ENCODE peak calls at places on chromosomes 13 and 19, in nine cellular contexts. E, H, P, S, G, B, D, O and L are unnamed samples. For H3K36me3, the result is how much of the 10 kb centered on the place peaks cover.

GRCh38 chr13:57820924-57821323 is 189.4 kb downstream of the PCDH17 start:
- DNase-seq in E (no peak), H (no peak), P (no peak), S (no peak), G (no peak), B (no peak), D (no peak), O (no peak), L (no peak)

GRCh38 chr13:25886438-25887214 is 165.2 kb downstream of the SHISA2 start:
- DNase-seq in E (peak), H (peak), P (no peak), S (no peak), G (no peak), B (no peak), D (no peak), O (no peak), L (no peak)

GRCh38 chr13:58855283-58855682 is 1223.7 kb downstream of the PCDH17 start:
- DNase-seq in E (peak), H (peak), P (no peak), S (no peak), G (no peak), B (no peak), D (no peak), O (no peak), L (no peak)

GRCh38 chr13:99155821-99156220 is 44.8 kb upstream of the UBAC2 start:
- DNase-seq in E (no peak), H (no peak), P (no peak), S (no peak), G (no peak), B (no peak), D (no peak), O (no peak), L (no peak)

GRCh38 chr13:73177911-73178565 is 119.2 kb downstream of the KLF5 start:
- DNase-seq in E (no peak), H (no peak), P (no peak), S (no peak), G (no peak), B (no peak), D (no peak), O (no peak), L (no peak)

GRCh38 chr19:50214699-50215543 is 11.5 kb downstream of the MYH14 start:
- DNase-seq in E (no peak), H (no peak), P (no peak), S (peak), G (no peak), B (no peak), D (no peak), O (no peak), L (no peak)

GRCh38 chr13:33845572-33846305 is 27.8 kb downstream of the RFC3 start:
- DNase-seq in E (no peak), H (no peak), P (no peak), S (no peak), G (no peak), B (no peak), D (no peak), O (no peak), L (no peak)

GRCh38 chr13:25046985-25047660 is 48.8 kb upstream of the PABPC3 start:
- DNase-seq in E (peak), H (peak), P (peak), S (no peak), G (no peak), B (no peak), D (no peak), O (no peak), L (no peak)

GRCh38 chr19:3324405-3324856 is 42.0 kb upstream of the NFIC start:
- DNase-seq in E (no peak), H (peak), P (peak), S (peak), G (no peak), B (peak), D (no peak), O (no peak), L (peak)

GRCh38 chr13:28684257-28684656 is 25.3 kb downstream of the POMP start:
- DNase-seq in E (no peak), H (no peak), P (no peak), S (no peak), G (no peak), B (no peak), D (no peak), O (no peak), L (no peak)

GRCh38 chr13:94607939-94608338 is 6.3 kb downstream of the GPR180 start:
- DNase-seq in E (no peak), H (no peak), P (no peak), S (no peak), G (no peak), B (no peak), D (no peak), O (no peak), L (no peak)

GRCh38 chr13:39600766-39601165 is 2.2 kb downstream of the LHFPL6 start:
- DNase-seq in E (no peak), H (peak), P (no peak), S (no peak), G (peak), B (peak), D (no peak), O (peak), L (no peak)

GRCh38 chr19:31502536-31503170 is 153.4 kb upstream of the TSHZ3 start:
- DNase-seq in E (no peak), H (no peak), P (no peak), S (no peak), G (no peak), B (no peak), D (no peak), O (no peak), L (no peak)

GRCh38 chr19:10876459-10877240 is 5.3 kb downstream of the CARM1 start:
- DNase-seq in E (no peak), H (no peak), P (no peak), S (no peak), G (peak), B (peak), D (no peak), O (peak), L (no peak)

GRCh38 chr13:109485136-109485794 is 301.1 kb downstream of the IRS2 start:
- DNase-seq in E (no peak), H (no peak), P (no peak), S (no peak), G (no peak), B (no peak), D (no peak), O (no peak), L (no peak)

GRCh38 chr13:40895207-40895606 is 105.8 kb downstream of the SLC25A15 start:
- DNase-seq in E (no peak), H (no peak), P (no peak), S (no peak), G (no peak), B (no peak), D (no peak), O (no peak), L (no peak)

GRCh38 chr19:32458500-32459123 is 53.0 kb downstream of the DPY19L3 start:
- DNase-seq in E (no peak), H (peak), P (no peak), S (no peak), G (no peak), B (no peak), D (no peak), O (no peak), L (no peak)

GRCh38 chr19:10669246-10669645 is 15.1 kb downstream of the ILF3 start:
- DNase-seq in E (no peak), H (no peak), P (no peak), S (no peak), G (no peak), B (no peak), D (no peak), O (no peak), L (no peak)

GRCh38 chr13:114275309-114275708 is 6.1 kb upstream of the UPF3A start:
- DNase-seq in E (no peak), H (no peak), P (no peak), S (no peak), G (no peak), B (no peak), D (no peak), O (no peak), L (no peak)

GRCh38 chr19:9128171-9128570 is 1.4 kb upstream of the OR7G3 start:
- DNase-seq in E (no peak), H (peak), P (no peak), S (no peak), G (no peak), B (no peak), D (no peak), O (no peak), L (no peak)

GRCh38 chr19:45498411-45499195 is at the start of gene PPM1N:
- DNase-seq in E (no peak), H (no peak), P (peak), S (no peak), G (no peak), B (no peak), D (no peak), O (peak), L (peak)
- TF ChIP-seq CTCF in E (no peak), H (no peak), P (no peak), S (no peak), G (no peak), B (no peak), D (no peak), O (no peak), L (peak)

DNA sequence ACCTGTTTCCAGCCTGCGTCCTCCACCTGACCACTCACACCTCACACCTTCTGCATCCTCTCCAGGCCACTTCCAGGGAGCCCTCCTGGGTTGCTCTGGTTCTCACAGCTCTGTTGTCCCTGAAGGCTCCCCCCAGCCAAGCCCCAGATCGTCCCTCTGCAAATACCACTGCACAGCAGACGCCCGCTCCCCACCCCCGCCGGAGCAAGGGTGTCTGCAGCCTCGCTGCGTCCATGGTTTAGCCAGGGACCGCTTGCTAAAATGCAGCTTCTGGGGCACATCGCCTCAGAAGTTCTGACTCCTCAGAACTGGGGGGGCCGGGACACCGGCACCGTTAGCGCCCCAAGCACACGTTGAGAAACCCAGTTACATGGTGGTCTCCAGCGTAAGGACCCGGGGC is 983 bp downstream of the LINGO3 start:
- DNase-seq in E (no peak), H (no peak), P (no peak), S (no peak), G (no peak), B (no peak), D (no peak), O (no peak), L (no peak)
- H3K36me3 ChIP-seq in E (under half), H (under half), P (under half), S (under half), G (under half), B (under half), D (under half), O (under half), L (under half)

GRCh38 chr19:12681074-12681987 is at the start of gene DHPS:
- DNase-seq in E (peak), H (peak), P (peak), S (peak), G (peak), B (peak), D (peak), O (peak), L (peak)
- TF ChIP-seq CTCF in E (no peak), H (no peak), P (no peak), S (no peak), G (no peak), B (no peak), D (peak), O (no peak), L (no peak)

GRCh38 chr19:58350001-58350801 is 3.1 kb downstream of the A1BG start:
- DNase-seq in E (no peak), H (no peak), P (no peak), S (no peak), G (no peak), B (no peak), D (no peak), O (no peak), L (no peak)
- H3K36me3 ChIP-seq in E (under half), H (under half), P (under half), S (under half), G (under half), B (under half), D (under half), O (under half), L (under half)